ENCODE peak calls at places on chromosomes 16 and 17, in nine cellular contexts. One of them, this sample, is unnamed.

GRCh38 chr16:31064882-31065461 is 9.1 kb downstream of the ZNF668 start:
- DNase-seq in H9: no peak
- DNase-seq in lung: peak
- DNase-seq in kidney: no peak
- DNase-seq in epithelial cell of esophagus: peak
- DNase-seq in neural crest cell: no peak
- DNase-seq in GM23338: no peak
- DNase-seq in fibroblast of the aortic adventitia: peak
- DNase-seq in CD8-positive, alpha-beta T cell: no peak
- DNase-seq in this sample: no peak

GRCh38 chr17:7437369-7437863 is 1.9 kb upstream of the FGF11 start:
- DNase-seq in H9: no peak
- DNase-seq in lung: no peak
- DNase-seq in kidney: peak
- DNase-seq in epithelial cell of esophagus: no peak
- DNase-seq in neural crest cell: no peak
- DNase-seq in GM23338: no peak
- DNase-seq in fibroblast of the aortic adventitia: no peak
- DNase-seq in CD8-positive, alpha-beta T cell: no peak
- DNase-seq in this sample: no peak

GRCh38 chr17:64607862-64608565 is 54.1 kb downstream of the SMURF2 start:
- DNase-seq in H9: no peak
- DNase-seq in lung: no peak
- DNase-seq in kidney: no peak
- DNase-seq in epithelial cell of esophagus: no peak
- DNase-seq in neural crest cell: no peak
- DNase-seq in GM23338: no peak
- DNase-seq in fibroblast of the aortic adventitia: no peak
- DNase-seq in CD8-positive, alpha-beta T cell: no peak
- DNase-seq in this sample: no peak

GRCh38 chr17:8965394-8966168 is at the start of gene PIK3R5:
- DNase-seq in H9: peak
- DNase-seq in lung: peak
- DNase-seq in kidney: peak
- DNase-seq in epithelial cell of esophagus: peak
- DNase-seq in neural crest cell: peak
- DNase-seq in GM23338: peak
- DNase-seq in fibroblast of the aortic adventitia: no peak
- DNase-seq in CD8-positive, alpha-beta T cell: peak
- DNase-seq in this sample: peak

GRCh38 chr17:56754523-56755208 is 79.1 kb downstream of the C17orf67 start:
- DNase-seq in H9: no peak
- DNase-seq in lung: no peak
- DNase-seq in kidney: no peak
- DNase-seq in epithelial cell of esophagus: no peak
- DNase-seq in neural crest cell: no peak
- DNase-seq in GM23338: peak
- DNase-seq in fibroblast of the aortic adventitia: no peak
- DNase-seq in CD8-positive, alpha-beta T cell: no peak
- DNase-seq in this sample: no peak

GRCh38 chr17:39742126-39742855 is 4.6 kb downstream of the GRB7 start:
- DNase-seq in H9: no peak
- DNase-seq in lung: no peak
- DNase-seq in kidney: peak
- DNase-seq in epithelial cell of esophagus: no peak
- DNase-seq in neural crest cell: no peak
- DNase-seq in GM23338: no peak
- DNase-seq in fibroblast of the aortic adventitia: no peak
- DNase-seq in CD8-positive, alpha-beta T cell: no peak
- DNase-seq in this sample: no peak

GRCh38 chr16:56988161-56988947 is 1.0 kb upstream of the NLRC5 start:
- DNase-seq in H9: no peak
- DNase-seq in lung: no peak
- DNase-seq in kidney: no peak
- DNase-seq in epithelial cell of esophagus: no peak
- DNase-seq in neural crest cell: no peak
- DNase-seq in GM23338: no peak
- DNase-seq in fibroblast of the aortic adventitia: peak
- DNase-seq in CD8-positive, alpha-beta T cell: no peak
- DNase-seq in this sample: no peak

GRCh38 chr17:52824542-52824941 is 666.0 kb upstream of the CA10 start:
- DNase-seq in H9: no peak
- DNase-seq in lung: no peak
- DNase-seq in kidney: no peak
- DNase-seq in epithelial cell of esophagus: no peak
- DNase-seq in neural crest cell: no peak
- DNase-seq in GM23338: no peak
- DNase-seq in fibroblast of the aortic adventitia: no peak
- DNase-seq in CD8-positive, alpha-beta T cell: no peak
- DNase-seq in this sample: no peak

GRCh38 chr16:70480127-70481105 is 26.0 kb downstream of the FCSK start:
- DNase-seq in H9: no peak
- DNase-seq in lung: no peak
- DNase-seq in kidney: peak
- DNase-seq in epithelial cell of esophagus: no peak
- DNase-seq in neural crest cell: no peak
- DNase-seq in GM23338: no peak
- DNase-seq in fibroblast of the aortic adventitia: no peak
- DNase-seq in CD8-positive, alpha-beta T cell: no peak
- DNase-seq in this sample: no peak

GRCh38 chr17:82943751-82944150 is 103.9 kb upstream of the ZNF750 start:
- DNase-seq in H9: no peak
- DNase-seq in lung: no peak
- DNase-seq in kidney: peak
- DNase-seq in epithelial cell of esophagus: no peak
- DNase-seq in neural crest cell: no peak
- DNase-seq in GM23338: no peak
- DNase-seq in fibroblast of the aortic adventitia: no peak
- DNase-seq in CD8-positive, alpha-beta T cell: no peak
- DNase-seq in this sample: no peak

GRCh38 chr16:53089434-53090270 is 34.9 kb downstream of the CHD9 start:
- DNase-seq in H9: no peak
- DNase-seq in lung: no peak
- DNase-seq in kidney: no peak
- DNase-seq in epithelial cell of esophagus: peak
- DNase-seq in neural crest cell: no peak
- DNase-seq in GM23338: peak
- DNase-seq in fibroblast of the aortic adventitia: peak
- DNase-seq in CD8-positive, alpha-beta T cell: no peak
- DNase-seq in this sample: no peak

GRCh38 chr17:73390221-73390620 is 78.4 kb upstream of the CDC42EP4 start:
- DNase-seq in H9: peak
- DNase-seq in lung: no peak
- DNase-seq in kidney: peak
- DNase-seq in epithelial cell of esophagus: no peak
- DNase-seq in neural crest cell: no peak
- DNase-seq in GM23338: no peak
- DNase-seq in fibroblast of the aortic adventitia: no peak
- DNase-seq in CD8-positive, alpha-beta T cell: no peak
- DNase-seq in this sample: no peak

GRCh38 chr17:81309140-81309858 is 14.2 kb upstream of the SLC38A10 start:
- DNase-seq in H9: peak
- DNase-seq in lung: peak
- DNase-seq in kidney: peak
- DNase-seq in epithelial cell of esophagus: peak
- DNase-seq in neural crest cell: peak
- DNase-seq in GM23338: peak
- DNase-seq in fibroblast of the aortic adventitia: peak
- DNase-seq in CD8-positive, alpha-beta T cell: no peak
- DNase-seq in this sample: peak

GRCh38 chr17:67559381-67559966 is 158.3 kb upstream of the NOL11 start:
- DNase-seq in H9: peak
- DNase-seq in lung: no peak
- DNase-seq in kidney: no peak
- DNase-seq in epithelial cell of esophagus: no peak
- DNase-seq in neural crest cell: no peak
- DNase-seq in GM23338: peak
- DNase-seq in fibroblast of the aortic adventitia: no peak
- DNase-seq in CD8-positive, alpha-beta T cell: no peak
- DNase-seq in this sample: no peak

GRCh38 chr16:87227651-87228015 is 89.6 kb downstream of the C16orf95 start:
- DNase-seq in H9: no peak
- DNase-seq in lung: no peak
- DNase-seq in kidney: no peak
- DNase-seq in epithelial cell of esophagus: no peak
- DNase-seq in neural crest cell: no peak
- DNase-seq in GM23338: peak
- DNase-seq in fibroblast of the aortic adventitia: no peak
- DNase-seq in CD8-positive, alpha-beta T cell: no peak
- DNase-seq in this sample: no peak

GRCh38 chr16:10940501-10941079 is 1.7 kb downstream of the DEXI start:
- DNase-seq in H9: no peak
- DNase-seq in lung: no peak
- DNase-seq in kidney: no peak
- DNase-seq in epithelial cell of esophagus: no peak
- DNase-seq in neural crest cell: no peak
- DNase-seq in GM23338: no peak
- DNase-seq in fibroblast of the aortic adventitia: no peak
- DNase-seq in CD8-positive, alpha-beta T cell: no peak
- DNase-seq in this sample: no peak

GRCh38 chr16:17334096-17334495 is 136.7 kb downstream of the XYLT1 start:
- DNase-seq in H9: no peak
- DNase-seq in lung: no peak
- DNase-seq in kidney: no peak
- DNase-seq in epithelial cell of esophagus: no peak
- DNase-seq in neural crest cell: no peak
- DNase-seq in GM23338: no peak
- DNase-seq in fibroblast of the aortic adventitia: peak
- DNase-seq in CD8-positive, alpha-beta T cell: no peak
- DNase-seq in this sample: no peak

DNA sequence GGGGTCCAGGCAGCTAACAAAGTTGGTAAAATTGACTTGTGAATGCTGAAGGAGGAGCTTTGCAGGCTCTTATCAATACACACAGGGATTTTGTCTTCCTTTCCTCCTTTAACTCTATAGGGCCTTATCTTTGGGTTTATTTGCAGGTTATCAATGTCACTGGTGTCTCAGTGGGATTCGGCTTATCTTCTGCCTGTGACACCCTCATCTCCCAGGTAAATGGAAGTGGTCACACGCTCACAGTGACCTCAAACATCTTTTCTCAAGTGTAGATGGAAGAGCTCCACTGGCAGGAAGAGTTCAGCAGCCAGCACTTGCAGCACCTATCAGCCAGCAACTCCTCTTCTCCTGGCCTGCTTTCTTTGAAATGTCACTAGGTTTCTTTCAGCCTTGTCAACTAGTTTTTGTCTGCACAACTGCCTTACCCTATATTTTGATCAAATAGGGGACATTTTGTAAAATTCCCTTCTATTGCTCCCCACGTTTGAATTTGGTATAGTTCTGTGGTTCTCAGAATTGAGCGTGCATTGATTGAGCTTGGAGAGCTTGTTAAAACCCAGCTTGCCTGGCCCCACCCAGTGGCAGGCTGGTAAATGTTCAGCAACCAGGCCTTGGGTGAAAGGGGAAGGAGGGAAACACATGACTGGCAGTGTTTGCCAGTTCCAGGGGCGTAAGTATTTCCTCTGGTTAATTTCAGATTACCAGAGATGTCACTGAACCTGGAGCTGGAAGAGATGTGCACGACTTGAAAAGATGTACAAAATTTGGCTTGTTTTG is 12.8 kb downstream of the SLC47A1 start:
- DNase-seq in H9: no peak
- DNase-seq in lung: peak
- DNase-seq in kidney: no peak
- DNase-seq in epithelial cell of esophagus: no peak
- DNase-seq in neural crest cell: no peak
- DNase-seq in GM23338: peak
- DNase-seq in fibroblast of the aortic adventitia: no peak
- DNase-seq in CD8-positive, alpha-beta T cell: no peak
- DNase-seq in this sample: no peak
- TF ChIP-seq CTCF in H9: peak
- TF ChIP-seq CTCF in lung: no peak
- TF ChIP-seq CTCF in kidney: peak
- TF ChIP-seq CTCF in epithelial cell of esophagus: peak
- TF ChIP-seq CTCF in neural crest cell: no peak
- TF ChIP-seq CTCF in GM23338: peak
- TF ChIP-seq CTCF in fibroblast of the aortic adventitia: no peak
- TF ChIP-seq CTCF in CD8-positive, alpha-beta T cell: no peak
- TF ChIP-seq CTCF in this sample: no peak

DNA sequence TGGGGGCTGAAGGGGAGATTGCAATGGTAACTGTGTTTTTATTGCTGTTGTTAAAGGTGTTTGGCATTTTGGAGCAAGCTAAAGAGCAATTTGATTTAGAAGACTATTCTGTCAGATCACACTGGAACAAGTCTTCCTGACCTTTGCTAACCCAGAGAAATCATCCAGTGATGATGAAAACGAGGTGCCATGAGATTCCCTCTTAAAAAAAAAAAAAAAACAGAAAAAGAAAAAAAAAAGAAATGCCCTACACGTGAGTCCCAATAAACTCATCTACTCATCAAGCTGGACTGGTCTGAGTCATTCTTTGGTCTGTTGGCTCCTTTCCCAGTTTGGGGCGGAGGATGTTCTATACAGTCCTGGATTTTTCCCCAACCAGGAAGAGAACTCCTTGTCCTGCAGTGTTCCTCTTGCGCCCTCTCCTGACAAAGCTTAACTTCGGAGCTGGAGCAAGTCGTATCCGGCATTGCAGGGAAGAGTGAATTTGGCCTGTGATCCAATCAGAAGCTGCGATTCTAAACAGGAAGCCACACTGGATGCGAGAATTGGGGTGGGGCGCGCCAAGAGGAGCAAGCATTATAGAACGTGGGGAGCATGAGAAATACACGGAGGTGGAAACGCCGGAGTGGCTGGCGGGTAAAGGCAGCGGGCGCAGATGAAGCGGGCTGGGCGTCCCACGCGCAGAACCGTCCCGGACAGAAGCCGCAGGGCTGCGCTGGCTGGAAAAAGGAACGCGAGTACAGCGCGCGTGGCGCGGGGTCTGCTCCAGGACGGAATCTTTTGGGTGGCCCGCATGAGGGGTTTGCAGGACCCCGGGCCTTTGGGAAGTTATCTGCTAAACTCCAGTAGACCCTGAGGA is 22.4 kb upstream of the CRYM start:
- DNase-seq in H9: peak
- DNase-seq in lung: peak
- DNase-seq in kidney: peak
- DNase-seq in epithelial cell of esophagus: peak
- DNase-seq in neural crest cell: peak
- DNase-seq in GM23338: peak
- DNase-seq in fibroblast of the aortic adventitia: peak
- DNase-seq in CD8-positive, alpha-beta T cell: peak
- DNase-seq in this sample: peak
- TF ChIP-seq CTCF in H9: peak
- TF ChIP-seq CTCF in lung: peak
- TF ChIP-seq CTCF in kidney: peak
- TF ChIP-seq CTCF in epithelial cell of esophagus: peak
- TF ChIP-seq CTCF in neural crest cell: peak
- TF ChIP-seq CTCF in GM23338: peak
- TF ChIP-seq CTCF in fibroblast of the aortic adventitia: peak
- TF ChIP-seq CTCF in CD8-positive, alpha-beta T cell: no peak
- TF ChIP-seq CTCF in this sample: peak

GRCh38 chr16:48818257-48818656 is 208.3 kb upstream of the N4BP1 start:
- DNase-seq in H9: no peak
- DNase-seq in lung: peak
- DNase-seq in kidney: no peak
- DNase-seq in epithelial cell of esophagus: no peak
- DNase-seq in neural crest cell: no peak
- DNase-seq in GM23338: no peak
- DNase-seq in fibroblast of the aortic adventitia: no peak
- DNase-seq in CD8-positive, alpha-beta T cell: no peak
- DNase-seq in this sample: no peak
- TF ChIP-seq CTCF in H9: no peak
- TF ChIP-seq CTCF in lung: no peak
- TF ChIP-seq CTCF in kidney: no peak
- TF ChIP-seq CTCF in epithelial cell of esophagus: no peak
- TF ChIP-seq CTCF in neural crest cell: no peak
- TF ChIP-seq CTCF in GM23338: no peak
- TF ChIP-seq CTCF in fibroblast of the aortic adventitia: no peak
- TF ChIP-seq CTCF in CD8-positive, alpha-beta T cell: no peak
- TF ChIP-seq CTCF in this sample: no peak

GRCh38 chr17:12642034-12642433 is 23.7 kb upstream of the MYOCD start:
- DNase-seq in H9: no peak
- DNase-seq in lung: no peak
- DNase-seq in kidney: no peak
- DNase-seq in epithelial cell of esophagus: no peak
- DNase-seq in neural crest cell: no peak
- DNase-seq in GM23338: no peak
- DNase-seq in fibroblast of the aortic adventitia: no peak
- DNase-seq in CD8-positive, alpha-beta T cell: no peak
- DNase-seq in this sample: no peak
- TF ChIP-seq CTCF in H9: no peak
- TF ChIP-seq CTCF in lung: no peak
- TF ChIP-seq CTCF in kidney: no peak
- TF ChIP-seq CTCF in epithelial cell of esophagus: no peak
- TF ChIP-seq CTCF in neural crest cell: no peak
- TF ChIP-seq CTCF in GM23338: no peak
- TF ChIP-seq CTCF in fibroblast of the aortic adventitia: no peak
- TF ChIP-seq CTCF in CD8-positive, alpha-beta T cell: no peak
- TF ChIP-seq CTCF in this sample: no peak

This sample was measured in nephron progenitor cell.